ENCODE peak calls at places on chromosomes 13 and 19, in seven cellular contexts. E is SK-N-SH, V is K562, N is GM12878, A is GM12891, H is H1, F is HepG2. U is an unnamed sample.

GRCh38 chr13:78621086-78621485 is 17.7 kb upstream of the POU4F1 start:
- DNase-seq in E (no peak), A (no peak), N (no peak), F (no peak), H (no peak), V (no peak), U (no peak)

GRCh38 chr13:44972956-44973581 is 16.2 kb downstream of the NUFIP1 start:
- DNase-seq in E (peak; percentile 34), H (no peak), F (peak; percentile 36), A (no peak), V (peak; percentile 15), N (no peak), U (no peak)

GRCh38 chr19:1621021-1621420 is 15.8 kb upstream of the UQCR11 start:
- DNase-seq in F (no peak), A (no peak), V (no peak), N (no peak), H (no peak), E (peak; percentile 33), U (no peak)

GRCh38 chr13:28953714-28954113 is 133.6 kb downstream of the MTUS2 start:
- DNase-seq in E (no peak), A (no peak), F (no peak), N (no peak), H (no peak), V (no peak), U (no peak)

GRCh38 chr19:34428549-34429285 is 536 bp downstream of the UBA2 start:
- DNase-seq in V (peak; percentile 68), H (peak; percentile 52), E (peak; percentile 47), A (peak; percentile 13), F (peak; percentile 2), N (no peak), U (peak; percentile 45)

GRCh38 chr13:74104661-74105275 is 29.4 kb downstream of the KLF12 start:
- DNase-seq in V (no peak), N (no peak), F (no peak), A (no peak), E (no peak), H (no peak), U (no peak)

GRCh38 chr13:100881291-100881864 is 206.8 kb upstream of the TMTC4 start:
- DNase-seq in V (no peak), E (peak; percentile 49), F (no peak), H (no peak), A (no peak), N (no peak), U (no peak)

GRCh38 chr13:112730157-112730671 is 40.4 kb downstream of the ATP11A start:
- DNase-seq in A (no peak), N (no peak), F (no peak), E (no peak), H (no peak), V (no peak), U (no peak)

GRCh38 chr13:113491418-113491883 is 940 bp upstream of the DCUN1D2 start:
- DNase-seq in A (no peak), N (no peak), E (peak; percentile 78), V (peak; percentile 61), F (no peak), H (peak; percentile 70), U (no peak)

GRCh38 chr19:46634656-46635218 is 1.3 kb downstream of the GNG8 start:
- DNase-seq in F (no peak), E (no peak), H (no peak), V (no peak), N (no peak), A (no peak), U (no peak)

GRCh38 chr13:104385409-104385808 is 1319.2 kb upstream of the SLC10A2 start:
- DNase-seq in N (no peak), F (no peak), V (no peak), H (no peak), A (no peak), E (no peak), U (no peak)

GRCh38 chr13:31947506-31947905 is 84.1 kb upstream of the FRY start:
- DNase-seq in E (no peak), N (no peak), F (no peak), V (no peak), A (no peak), H (no peak), U (no peak)

GRCh38 chr13:31944262-31945160 is 87.1 kb upstream of the FRY start:
- DNase-seq in H (no peak), F (no peak), A (no peak), E (no peak), N (no peak), V (no peak), U (no peak)

GRCh38 chr13:31947105-31947504 is 84.5 kb upstream of the FRY start:
- DNase-seq in V (no peak), N (no peak), A (no peak), F (no peak), E (no peak), H (no peak), U (no peak)

GRCh38 chr13:31945202-31945978 is 86.2 kb upstream of the FRY start:
- DNase-seq in E (peak; percentile 27), F (no peak), A (no peak), H (no peak), N (no peak), V (no peak), U (no peak)

GRCh38 chr13:31946091-31946770 is 85.3 kb upstream of the FRY start:
- DNase-seq in V (no peak), F (no peak), N (no peak), H (no peak), A (no peak), E (no peak), U (no peak)
- TF ChIP-seq POLR2AphosphoS5 in V (no peak), F (no peak), N (no peak), H (no peak), A (no peak), E (no peak), U (no peak)

DNA sequence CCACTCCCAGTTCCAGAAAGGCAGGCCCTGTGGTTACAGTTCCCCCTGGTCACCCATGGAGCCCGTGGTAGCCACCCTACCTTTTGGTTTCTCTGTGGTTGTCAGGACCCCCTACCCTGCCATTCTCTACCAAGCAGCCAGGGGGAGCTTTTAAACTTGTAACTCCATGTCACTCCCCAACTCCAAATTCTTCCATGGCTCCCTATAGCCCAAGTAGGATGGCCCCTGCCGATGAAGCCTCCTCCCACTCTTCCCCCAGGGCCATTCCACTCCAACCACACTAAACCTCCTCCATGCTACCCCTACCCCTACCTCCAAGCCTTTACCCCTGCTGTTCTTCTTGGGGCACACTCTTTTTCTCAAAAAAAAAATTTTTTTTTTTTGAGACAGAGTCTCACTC is 2.2 kb downstream of the S1PR2 start:
- DNase-seq in F (peak; percentile 48), N (no peak), A (no peak), E (peak; percentile 45), H (no peak), V (peak; percentile 70), U (no peak)
- TF ChIP-seq TAF1 in F (no peak), N (no peak), A (no peak), E (no peak), H (no peak), V (no peak), U (no peak)

GRCh38 chr19:14515501-14516047 is 2.6 kb downstream of the DNAJB1 start:
- DNase-seq in E (no peak), F (no peak), A (no peak), V (no peak), N (no peak), H (no peak), U (no peak)

GRCh38 chr19:14517446-14517839 is 754 bp downstream of the DNAJB1 start:
- DNase-seq in H (no peak), N (no peak), F (no peak), V (no peak), A (no peak), E (no peak), U (no peak)

GRCh38 chr19:14516746-14517438 is 1.3 kb downstream of the DNAJB1 start:
- DNase-seq in F (no peak), H (no peak), A (no peak), E (no peak), V (no peak), N (no peak), U (no peak)

GRCh38 chr19:14514215-14514871 is 3.9 kb downstream of the DNAJB1 start:
- DNase-seq in N (no peak), V (no peak), A (no peak), H (no peak), E (no peak), F (no peak), U (no peak)

GRCh38 chr19:14516048-14516534 is 2.1 kb downstream of the DNAJB1 start:
- DNase-seq in V (no peak), A (no peak), F (no peak), N (no peak), H (no peak), E (no peak), U (no peak)
- TF ChIP-seq POLR2AphosphoS5 in V (no peak), A (no peak), F (no peak), N (no peak), H (no peak), E (no peak), U (no peak)

GRCh38 chr13:61760102-61760501 is 344.5 kb upstream of the PCDH20 start:
- DNase-seq in F (no peak), V (no peak), H (no peak), A (no peak), N (no peak), E (no peak), U (no peak)

GRCh38 chr13:61751039-61751438 is 335.4 kb upstream of the PCDH20 start:
- DNase-seq in F (no peak), E (no peak), V (no peak), A (no peak), H (no peak), N (no peak), U (no peak)

GRCh38 chr13:61761690-61762089 is 346.0 kb upstream of the PCDH20 start:
- DNase-seq in N (no peak), F (no peak), H (no peak), E (no peak), A (no peak), V (no peak), U (no peak)

GRCh38 chr13:61756031-61756430 is 340.4 kb upstream of the PCDH20 start:
- DNase-seq in E (no peak), N (no peak), H (no peak), A (no peak), V (no peak), F (no peak), U (no peak)
- TF ChIP-seq TAF1 in E (no peak), N (no peak), H (no peak), A (no peak), V (no peak), F (no peak), U (no peak)

GRCh38 chr19:40472516-40472915 is 5.7 kb downstream of the SPTBN4 start:
- DNase-seq in A (no peak), H (no peak), E (no peak), V (no peak), N (no peak), F (no peak), U (no peak)
- TF ChIP-seq POLR2AphosphoS5 in A (no peak), H (no peak), E (no peak), V (no peak), N (no peak), F (no peak), U (no peak)

U was measured in GM12892.